ENCODE peak calls at places on chromosomes 11 and 22, in ten cellular contexts. F is GM23338, W is RWPE1, J is cardiac muscle cell, B is hepatocyte, Q is left lung, O is LNCaP clone FGC, G is Peyer's patch, R is heart left ventricle, T is Panc1. M is an unnamed sample.
A peak's percentile ranks its signal among the peaks of the same experiment; 100 is the strongest.

GRCh38 chr11:71532016-71532610 is 5.0 kb downstream of the KRTAP5-7 start:
- DNase-seq in B (no peak), R (no peak), J (no peak), F (no peak), O (no peak), W (no peak), G (peak; percentile 8), T (no peak), Q (no peak), M (no peak)

GRCh38 chr22:41237707-41238569 is 2.8 kb downstream of the CHADL start:
- DNase-seq in R (peak; percentile 82), B (peak; percentile 87), W (peak; percentile 42), J (peak; percentile 50), O (peak; percentile 33), Q (peak; percentile 86), T (no peak), G (peak; percentile 93), F (peak; percentile 77), M (no peak)

GRCh38 chr22:47053013-47053864 is 290.8 kb downstream of the TBC1D22A start:
- DNase-seq in W (no peak), T (no peak), B (no peak), Q (no peak), G (no peak), F (no peak), R (no peak), O (no peak), J (no peak), M (no peak)

GRCh38 chr11:44709966-44710365 is 16.8 kb upstream of the TSPAN18 start:
- DNase-seq in Q (no peak), J (peak; percentile 76), F (no peak), W (no peak), T (no peak), O (no peak), G (no peak), B (no peak), R (no peak), M (no peak)

GRCh38 chr11:106763516-106763915 is 254.8 kb downstream of the GUCY1A2 start:
- DNase-seq in R (no peak), J (peak; percentile 2), F (no peak), O (no peak), W (no peak), B (no peak), G (no peak), Q (no peak), T (no peak), M (no peak)

GRCh38 chr22:17749605-17750395 is 24.5 kb downstream of the BID start:
- DNase-seq in J (no peak), T (no peak), Q (no peak), R (peak; percentile 27), G (no peak), B (no peak), F (no peak), O (no peak), W (no peak), M (no peak)

GRCh38 chr22:45562537-45563361 is 60.1 kb downstream of the FBLN1 start:
- DNase-seq in T (no peak), O (no peak), G (no peak), R (no peak), J (no peak), W (no peak), F (no peak), B (peak; percentile 3), Q (no peak), M (no peak)

GRCh38 chr11:116427903-116428637 is 344.7 kb downstream of the BUD13 start:
- DNase-seq in W (no peak), R (no peak), O (no peak), J (peak; percentile 10), G (peak; percentile 49), B (peak; percentile 19), Q (no peak), T (no peak), F (no peak), M (no peak)

GRCh38 chr11:83192846-83193245 is 666 bp upstream of the ANKRD42 start:
- DNase-seq in R (no peak), T (no peak), Q (no peak), O (no peak), G (no peak), W (peak; percentile 7), B (peak; percentile 10), F (no peak), J (peak; percentile 40), M (no peak)

GRCh38 chr22:44664149-44664548 is 37.9 kb upstream of the PRR5 start:
- DNase-seq in B (peak; percentile 69), G (peak; percentile 89), Q (peak; percentile 80), O (no peak), F (no peak), W (no peak), T (no peak), R (peak; percentile 84), J (peak; percentile 79), M (no peak)

GRCh38 chr11:44681698-44682097 is 45.1 kb upstream of the TSPAN18 start:
- DNase-seq in J (peak; percentile 65), W (peak; percentile 31), B (no peak), Q (no peak), R (no peak), F (no peak), G (no peak), T (no peak), O (no peak), M (no peak)

GRCh38 chr11:66495401-66495844 is 15.0 kb upstream of the BBS1 start:
- DNase-seq in R (no peak), W (no peak), G (no peak), F (peak; percentile 72), B (no peak), O (no peak), T (no peak), Q (no peak), J (no peak), M (no peak)

GRCh38 chr11:121443688-121444275 is 8.3 kb upstream of the SORL1 start:
- DNase-seq in G (no peak), T (no peak), Q (no peak), R (no peak), O (no peak), B (no peak), W (no peak), F (no peak), J (no peak), M (no peak)

GRCh38 chr22:17775781-17776470 is 1.7 kb upstream of the BID start:
- DNase-seq in J (no peak), W (no peak), B (no peak), G (no peak), F (no peak), Q (no peak), O (no peak), T (no peak), R (no peak), M (no peak)

DNA sequence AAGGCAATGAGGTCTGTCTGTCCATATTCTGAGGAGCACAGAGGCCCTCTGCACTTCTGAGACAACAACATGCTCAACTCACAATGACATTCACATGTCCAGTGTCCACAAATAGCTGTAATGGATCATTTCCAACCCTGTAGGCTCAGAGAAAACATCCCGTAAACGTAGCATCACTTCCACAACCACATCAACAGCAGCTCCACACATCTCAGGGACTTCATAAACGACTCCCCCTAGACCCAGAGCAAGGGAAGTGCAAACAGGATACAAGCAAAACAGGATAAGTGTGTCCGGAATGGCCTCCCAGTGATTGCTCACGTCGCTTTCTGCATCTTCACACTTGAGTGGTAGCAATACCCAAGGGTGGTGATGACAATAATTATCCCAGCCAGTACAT is 100.2 kb downstream of the SYN3 start:
- DNase-seq in F (peak; percentile 21), T (no peak), Q (no peak), W (no peak), R (no peak), O (no peak), J (peak; percentile 12), G (no peak), B (no peak), M (no peak)
- TF ChIP-seq CTCF in F (peak; percentile 30), T (no peak), Q (no peak), W (no peak), R (no peak), O (no peak), J (peak; percentile 27), G (no peak), B (no peak), M (no peak)

DNA sequence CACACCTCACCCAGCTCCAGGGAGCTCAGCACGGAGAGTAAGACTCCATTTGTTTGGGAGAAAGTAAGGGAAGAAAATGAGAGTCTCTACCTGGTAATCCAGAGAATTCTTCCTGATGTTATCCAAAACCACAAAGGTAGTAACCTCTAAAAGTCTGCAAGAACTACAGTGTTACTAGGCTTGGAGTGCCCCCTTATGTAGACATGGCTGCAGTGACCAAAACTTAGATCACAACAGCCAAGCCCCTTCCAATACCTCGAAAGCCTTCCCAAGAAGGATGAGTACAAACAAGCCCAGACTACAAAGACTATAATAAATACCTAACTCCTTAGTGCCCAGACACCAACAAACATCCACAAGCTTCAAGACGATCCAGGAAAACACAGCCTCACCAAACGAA is 4.9 kb downstream of the UBE2L6 start:
- DNase-seq in F (peak; percentile 63), W (no peak), R (no peak), G (no peak), T (no peak), Q (no peak), B (no peak), J (no peak), O (no peak), M (no peak)
- TF ChIP-seq CTCF in F (peak; percentile 78), W (no peak), R (no peak), G (no peak), T (no peak), Q (no peak), B (no peak), J (no peak), O (no peak), M (no peak)

GRCh38 chr22:31036671-31037550 is 44.2 kb upstream of the SMTN start:
- DNase-seq in B (no peak), T (no peak), R (peak; percentile 33), F (no peak), W (peak; percentile 40), G (peak; percentile 72), O (peak; percentile 26), Q (no peak), J (peak; percentile 38), M (no peak)
- TF ChIP-seq CTCF in B (no peak), T (no peak), R (no peak), F (no peak), W (no peak), G (no peak), O (no peak), Q (no peak), J (peak; percentile 12), M (peak; percentile 9)

GRCh38 chr11:108871867-108872266 is 207.0 kb downstream of the DDX10 start:
- DNase-seq in B (no peak), G (no peak), Q (no peak), F (no peak), T (no peak), J (no peak), W (no peak), R (no peak), O (no peak), M (no peak)

GRCh38 chr11:108872781-108873291 is 208.0 kb downstream of the DDX10 start:
- DNase-seq in G (no peak), J (no peak), O (no peak), R (no peak), B (no peak), T (no peak), F (no peak), W (no peak), Q (no peak), M (no peak)

GRCh38 chr11:108871152-108871551 is 206.3 kb downstream of the DDX10 start:
- DNase-seq in B (peak; percentile 33), F (peak; percentile 74), J (peak; percentile 85), O (peak; percentile 30), T (no peak), G (peak; percentile 46), Q (no peak), R (peak; percentile 42), W (no peak), M (peak; percentile 57)

GRCh38 chr11:108873305-108873704 is 208.4 kb downstream of the DDX10 start:
- DNase-seq in F (no peak), W (no peak), G (no peak), O (no peak), B (no peak), R (no peak), J (peak; percentile 55), Q (no peak), T (no peak), M (no peak)

GRCh38 chr11:108870373-108871020 is 205.6 kb downstream of the DDX10 start:
- DNase-seq in B (no peak), F (no peak), O (no peak), R (no peak), T (peak; percentile 33), J (peak; percentile 82), G (no peak), W (no peak), Q (no peak), M (no peak)
- TF ChIP-seq CTCF in B (no peak), F (no peak), O (no peak), R (no peak), T (no peak), J (no peak), G (no peak), W (no peak), Q (no peak), M (no peak)

M was measured in A549.